ENCODE peak calls at places on chromosomes 11 and 22, in five cellular contexts. M is CD4-positive, CD25-positive, alpha-beta regulatory T cell; E is SK-N-SH; C is GM12865; W is AG04449. H is an unnamed sample.

GRCh38 chr22:46233231-46233630 is 16.9 kb downstream of the CDPF1 start:
- DNase-seq in M (no peak), E (no peak), C (no peak), W (no peak), H (no peak)

GRCh38 chr22:22768885-22769284 is 118.7 kb upstream of the IGLL5 start:
- DNase-seq in M (no peak), E (no peak), C (no peak), W (no peak), H (no peak)

GRCh38 chr22:16965083-16965482 is 42.9 kb downstream of the GAB4 start:
- DNase-seq in M (no peak), E (no peak), C (no peak), W (no peak), H (no peak)

GRCh38 chr11:16767957-16768356 is 29.5 kb downstream of the C11orf58 start:
- DNase-seq in M (no peak), E (no peak), C (no peak), W (no peak), H (no peak)

GRCh38 chr11:7449196-7449840 is 36.0 kb upstream of the OLFML1 start:
- DNase-seq in M (no peak), E (no peak), C (no peak), W (no peak), H (no peak)

GRCh38 chr22:26579331-26579886 is 10.5 kb downstream of the TPST2 start:
- DNase-seq in M (peak), E (no peak), C (peak), W (no peak), H (peak)

GRCh38 chr22:36386351-36386899 is 1.3 kb downstream of the MYH9 start:
- DNase-seq in M (no peak), E (no peak), C (peak), W (no peak), H (peak)

GRCh38 chr22:37996079-37996478 is 11.7 kb upstream of the SOX10 start:
- DNase-seq in M (no peak), E (peak), C (peak), W (no peak), H (no peak)

GRCh38 chr11:113506461-113506860 is 31.3 kb upstream of the DRD2 start:
- DNase-seq in M (no peak), E (no peak), C (no peak), W (no peak), H (no peak)

GRCh38 chr11:122209619-122210377 is 93.8 kb upstream of the BLID start:
- DNase-seq in M (no peak), E (peak), C (no peak), W (no peak), H (no peak)

GRCh38 chr11:68460741-68461283 is at the start of gene PPP6R3:
- DNase-seq in M (no peak), E (no peak), C (no peak), W (no peak), H (no peak)

GRCh38 chr22:46021577-46021976 is 44.6 kb upstream of the WNT7B start:
- DNase-seq in M (no peak), E (no peak), C (no peak), W (no peak), H (no peak)

GRCh38 chr22:31036671-31037550 is 44.2 kb upstream of the SMTN start:
- DNase-seq in M (no peak), E (no peak), C (no peak), W (peak), H (no peak)

DNA sequence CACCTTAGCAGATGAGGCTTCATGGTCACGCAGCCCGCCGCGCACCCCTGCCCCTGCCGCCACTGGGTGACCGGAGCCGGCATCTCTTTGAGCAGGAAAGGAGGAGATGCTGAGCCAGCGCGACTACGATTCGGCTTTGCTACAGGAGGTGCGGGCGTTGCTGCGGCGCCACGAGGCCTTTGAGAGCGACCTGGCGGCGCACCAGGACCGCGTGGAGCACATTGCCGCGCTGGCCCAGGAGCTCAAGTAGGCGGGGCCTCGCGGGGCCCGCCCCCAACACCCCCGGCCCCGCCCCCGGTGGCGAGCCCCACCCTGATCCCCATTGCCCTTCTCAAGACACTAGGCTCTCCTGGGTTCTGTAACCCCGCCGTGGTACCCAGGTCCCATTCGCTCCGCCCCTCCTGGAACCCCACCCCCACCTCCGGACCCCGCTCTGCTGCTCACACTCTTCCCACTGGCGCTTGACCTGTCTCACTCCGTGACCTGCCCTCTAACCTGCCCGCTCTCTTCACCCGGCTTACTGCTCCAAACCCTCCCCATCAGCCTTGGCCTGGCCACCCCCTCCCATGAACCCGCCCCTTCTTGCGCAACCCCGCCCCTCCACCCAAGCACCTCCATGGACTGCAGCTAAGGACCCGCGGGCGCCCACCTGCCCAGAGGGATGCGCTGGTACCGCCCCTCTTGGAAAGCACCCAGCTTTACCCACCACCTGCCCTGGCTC is 9.1 kb downstream of the CTSF start:
- DNase-seq in M (no peak), E (peak), C (no peak), W (no peak), H (no peak)
- H3K4me3 ChIP-seq in M (no peak), E (no peak), C (no peak), W (no peak), H (no peak)

GRCh38 chr11:134905513-134905912 is 493.5 kb upstream of the B3GAT1 start:
- DNase-seq in M (no peak), E (no peak), C (no peak), W (no peak), H (no peak)

GRCh38 chr11:134908583-134908982 is 496.5 kb upstream of the B3GAT1 start:
- DNase-seq in M (no peak), E (no peak), C (no peak), W (no peak), H (no peak)

GRCh38 chr11:134904103-134904502 is 492.1 kb upstream of the B3GAT1 start:
- DNase-seq in M (no peak), E (no peak), C (no peak), W (no peak), H (no peak)

GRCh38 chr11:134907636-134908035 is 495.6 kb upstream of the B3GAT1 start:
- DNase-seq in M (no peak), E (no peak), C (no peak), W (no peak), H (no peak)

GRCh38 chr11:134905966-134906955 is 494.2 kb upstream of the B3GAT1 start:
- DNase-seq in M (no peak), E (no peak), C (no peak), W (no peak), H (no peak)
- H3K4me3 ChIP-seq in M (no peak), E (no peak), C (no peak), W (no peak), H (no peak)

DNA sequence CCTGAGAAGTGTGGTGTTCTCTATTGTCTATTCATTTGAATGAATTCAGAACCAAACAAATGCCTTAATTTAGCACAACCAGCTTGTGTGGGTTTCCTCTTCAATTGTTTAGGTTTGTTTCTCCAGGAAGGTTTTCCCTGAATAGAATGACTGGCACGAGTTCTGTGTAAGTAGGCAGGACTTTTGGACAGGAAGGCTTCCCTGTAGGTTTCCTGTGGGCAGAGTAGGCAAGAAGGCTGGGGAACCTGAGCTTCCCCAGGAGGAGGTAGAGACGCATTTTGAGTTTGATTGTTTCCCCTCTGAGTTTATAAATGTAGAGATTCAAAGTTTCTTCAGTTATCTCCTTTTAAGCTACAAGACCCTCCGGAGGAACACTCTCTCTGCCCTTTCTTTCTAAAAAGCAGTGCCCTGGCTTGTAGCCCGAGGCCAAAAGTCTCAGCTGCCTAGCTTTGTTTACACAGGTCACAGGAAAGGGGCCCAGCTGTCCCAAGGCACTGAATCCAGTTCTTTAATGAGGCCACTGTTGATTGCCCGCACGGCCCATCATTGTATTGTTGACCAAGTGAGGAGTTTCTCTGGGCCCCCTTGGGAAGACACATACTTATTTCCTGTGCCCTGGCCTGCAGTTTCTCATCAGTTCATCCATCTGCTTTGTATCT is 66.6 kb upstream of the RDX start:
- DNase-seq in M (no peak), E (no peak), C (peak), W (no peak), H (no peak)
- H3K4me3 ChIP-seq in M (no peak), E (no peak), C (peak), W (no peak), H (no peak)

GRCh38 chr22:27718186-27719032 is 83.1 kb downstream of the MN1 start:
- DNase-seq in M (no peak), E (peak), C (no peak), W (peak), H (no peak)
- H3K4me3 ChIP-seq in M (no peak), E (no peak), C (no peak), W (no peak), H (no peak)

GRCh38 chr11:119710417-119710816 is 18.6 kb downstream of the NECTIN1 start:
- DNase-seq in M (no peak), E (no peak), C (no peak), W (no peak), H (no peak)

GRCh38 chr11:119709638-119710346 is 19.2 kb downstream of the NECTIN1 start:
- DNase-seq in M (no peak), E (peak), C (peak), W (no peak), H (no peak)

GRCh38 chr11:119712006-119712405 is 17.0 kb downstream of the NECTIN1 start:
- DNase-seq in M (no peak), E (no peak), C (no peak), W (no peak), H (no peak)

GRCh38 chr11:119712459-119713360 is 16.3 kb downstream of the NECTIN1 start:
- DNase-seq in M (no peak), E (no peak), C (no peak), W (no peak), H (no peak)

DNA sequence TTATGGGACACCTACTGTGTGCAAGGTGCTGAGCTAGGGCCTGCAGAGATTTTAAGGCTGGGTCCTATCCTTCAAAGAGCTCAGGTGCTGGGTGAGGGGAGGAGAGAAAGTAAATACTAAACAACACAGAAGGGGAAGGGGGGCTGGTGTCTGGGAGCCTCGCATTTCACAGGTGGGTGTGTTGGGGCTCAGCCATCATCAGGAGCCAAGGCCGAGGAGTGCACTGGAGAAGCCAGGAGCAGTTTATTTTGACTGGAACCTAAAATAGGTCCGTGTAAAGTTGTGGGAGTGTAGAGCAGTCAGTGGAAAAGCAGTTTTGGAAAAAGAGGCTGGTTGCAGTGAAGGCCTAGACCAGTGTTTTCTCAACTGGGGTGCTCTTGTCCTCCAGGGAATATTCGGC is 17.5 kb downstream of the NECTIN1 start:
- DNase-seq in M (no peak), E (no peak), C (no peak), W (no peak), H (no peak)
- H3K4me3 ChIP-seq in M (no peak), E (no peak), C (no peak), W (no peak), H (no peak)

H was measured in GM06990.